ENCODE peak calls at places on chromosomes 13 and 19, in six cellular contexts. O, R, W, J, B and L are unnamed samples. For H3K4me1, the result is how much of the 10 kb centered on the place peaks cover.

GRCh38 chr13:39415403-39415802 is 187.6 kb downstream of the LHFPL6 start:
- DNase-seq in O (peak), R (no peak), W (peak), J (no peak), B (peak), L (peak)

GRCh38 chr19:49409441-49410029 is 13.7 kb downstream of the PTH2 start:
- DNase-seq in O (no peak), R (no peak), W (peak), J (no peak), B (no peak), L (no peak)

GRCh38 chr19:33900817-33901216 is 104.1 kb downstream of the KCTD15 start:
- DNase-seq in O (no peak), R (no peak), W (no peak), J (no peak), B (no peak), L (no peak)

GRCh38 chr13:20714563-20715339 is 11.3 kb downstream of the IL17D start:
- DNase-seq in O (no peak), R (no peak), W (no peak), J (peak), B (no peak), L (peak)

GRCh38 chr19:920051-920857 is 3.1 kb downstream of the KISS1R start:
- DNase-seq in O (peak), R (no peak), W (no peak), J (no peak), B (no peak), L (no peak)

GRCh38 chr19:45250832-45251451 is at the start of gene MARK4:
- DNase-seq in O (peak), R (peak), W (peak), J (peak), B (peak), L (peak)

GRCh38 chr19:2235396-2236284 is 489 bp downstream of the PLEKHJ1 start:
- DNase-seq in O (no peak), R (peak), W (peak), J (peak), B (no peak), L (no peak)

GRCh38 chr13:97113231-97114001 is 108.7 kb upstream of the MBNL2 start:
- DNase-seq in O (peak), R (no peak), W (no peak), J (no peak), B (no peak), L (no peak)

GRCh38 chr19:22882797-22883196 is 50.7 kb downstream of the ZNF723 start:
- DNase-seq in O (no peak), R (no peak), W (peak), J (no peak), B (peak), L (no peak)

GRCh38 chr13:78147905-78148304 is 229.3 kb upstream of the EDNRB start:
- DNase-seq in O (no peak), R (no peak), W (no peak), J (no peak), B (no peak), L (no peak)

GRCh38 chr19:32866564-32867265 is 2.9 kb downstream of the SLC7A9 start:
- DNase-seq in O (no peak), R (no peak), W (no peak), J (no peak), B (no peak), L (peak)

GRCh38 chr13:99604636-99605035 is 103.4 kb downstream of the TM9SF2 start:
- DNase-seq in O (no peak), R (no peak), W (no peak), J (no peak), B (no peak), L (no peak)

GRCh38 chr19:1063030-1063908 is 3.7 kb upstream of the ARHGAP45 start:
- DNase-seq in O (peak), R (no peak), W (peak), J (no peak), B (peak), L (no peak)

GRCh38 chr13:51769455-51770127 is 34.4 kb downstream of the DHRS12 start:
- DNase-seq in O (peak), R (no peak), W (no peak), J (peak), B (no peak), L (peak)

GRCh38 chr13:40622761-40623160 is 43.7 kb downstream of the FOXO1 start:
- DNase-seq in O (no peak), R (no peak), W (no peak), J (no peak), B (no peak), L (no peak)

GRCh38 chr13:49022472-49023144 is 46.9 kb downstream of the FNDC3A start:
- DNase-seq in O (no peak), R (no peak), W (no peak), J (no peak), B (no peak), L (no peak)

GRCh38 chr19:55197531-55197930 is 11.8 kb downstream of the PTPRH start:
- DNase-seq in O (no peak), R (no peak), W (peak), J (no peak), B (no peak), L (no peak)

GRCh38 chr19:16290692-16291091 is 33.9 kb upstream of the KLF2 start:
- DNase-seq in O (no peak), R (no peak), W (no peak), J (no peak), B (no peak), L (no peak)

GRCh38 chr19:16285769-16286564 is 38.7 kb upstream of the KLF2 start:
- DNase-seq in O (no peak), R (no peak), W (no peak), J (no peak), B (no peak), L (peak)

GRCh38 chr19:16288544-16288943 is 36.1 kb upstream of the KLF2 start:
- DNase-seq in O (no peak), R (no peak), W (no peak), J (no peak), B (no peak), L (no peak)

GRCh38 chr19:16293133-16294085 is 31.2 kb upstream of the KLF2 start:
- DNase-seq in O (no peak), R (peak), W (no peak), J (peak), B (no peak), L (peak)

DNA sequence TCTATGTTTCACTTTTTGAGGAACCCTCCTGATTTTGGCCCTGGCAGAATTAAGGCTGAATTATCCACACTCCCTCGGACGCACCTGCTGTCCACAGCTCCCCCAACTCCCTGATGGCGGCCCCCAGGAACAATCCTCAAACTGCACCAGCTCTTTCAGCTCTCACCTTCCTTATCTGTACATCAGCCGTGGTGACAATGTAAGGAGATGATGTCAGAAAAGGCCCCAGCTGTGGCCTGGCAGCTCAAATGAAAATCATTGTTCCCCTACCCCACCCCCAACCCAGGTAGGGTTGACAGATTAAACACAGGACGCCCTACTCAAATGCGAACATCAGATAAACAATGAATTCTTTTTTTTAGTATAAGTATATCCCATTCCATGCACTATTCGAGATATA is 35.0 kb upstream of the KLF2 start:
- DNase-seq in O (no peak), R (no peak), W (no peak), J (no peak), B (no peak), L (no peak)
- H3K4me1 ChIP-seq in O (under half), R (under half), W (under half), J (under half), B (under half), L (under half)

DNA sequence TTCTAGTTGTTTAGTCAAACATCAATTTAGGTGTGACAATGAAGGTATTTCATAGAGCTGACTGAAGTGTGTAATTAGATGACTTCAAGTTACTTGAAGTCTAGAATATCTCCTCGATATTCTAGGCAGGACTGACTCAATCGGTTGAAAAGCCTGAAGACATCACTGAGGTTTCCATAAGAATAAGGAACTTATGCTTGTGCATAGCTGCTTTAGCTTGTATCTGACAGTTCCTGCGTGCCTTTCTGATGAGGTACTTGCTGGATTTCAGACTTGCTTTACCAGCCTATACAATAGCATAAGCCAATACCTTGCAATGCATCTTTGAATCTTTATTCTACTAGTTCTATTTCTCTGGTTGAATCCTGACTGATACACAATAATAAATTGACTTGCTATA is 1534.7 kb downstream of the SLITRK5 start:
- DNase-seq in O (no peak), R (no peak), W (no peak), J (no peak), B (no peak), L (no peak)
- H3K27ac ChIP-seq in O (no peak), R (no peak), W (no peak), J (no peak), B (no peak), L (no peak)

GRCh38 chr19:18432275-18433038 is 5.5 kb downstream of the ISYNA1 start:
- DNase-seq in O (peak), R (no peak), W (no peak), J (no peak), B (no peak), L (peak)

GRCh38 chr19:18434411-18435184 is 3.3 kb downstream of the ISYNA1 start:
- DNase-seq in O (peak), R (no peak), W (no peak), J (no peak), B (no peak), L (no peak)

GRCh38 chr19:18433735-18434398 is 4.1 kb downstream of the ISYNA1 start:
- DNase-seq in O (peak), R (no peak), W (no peak), J (no peak), B (no peak), L (no peak)

GRCh38 chr19:18431351-18432197 is 6.4 kb downstream of the ISYNA1 start:
- DNase-seq in O (no peak), R (no peak), W (no peak), J (no peak), B (no peak), L (no peak)

DNA sequence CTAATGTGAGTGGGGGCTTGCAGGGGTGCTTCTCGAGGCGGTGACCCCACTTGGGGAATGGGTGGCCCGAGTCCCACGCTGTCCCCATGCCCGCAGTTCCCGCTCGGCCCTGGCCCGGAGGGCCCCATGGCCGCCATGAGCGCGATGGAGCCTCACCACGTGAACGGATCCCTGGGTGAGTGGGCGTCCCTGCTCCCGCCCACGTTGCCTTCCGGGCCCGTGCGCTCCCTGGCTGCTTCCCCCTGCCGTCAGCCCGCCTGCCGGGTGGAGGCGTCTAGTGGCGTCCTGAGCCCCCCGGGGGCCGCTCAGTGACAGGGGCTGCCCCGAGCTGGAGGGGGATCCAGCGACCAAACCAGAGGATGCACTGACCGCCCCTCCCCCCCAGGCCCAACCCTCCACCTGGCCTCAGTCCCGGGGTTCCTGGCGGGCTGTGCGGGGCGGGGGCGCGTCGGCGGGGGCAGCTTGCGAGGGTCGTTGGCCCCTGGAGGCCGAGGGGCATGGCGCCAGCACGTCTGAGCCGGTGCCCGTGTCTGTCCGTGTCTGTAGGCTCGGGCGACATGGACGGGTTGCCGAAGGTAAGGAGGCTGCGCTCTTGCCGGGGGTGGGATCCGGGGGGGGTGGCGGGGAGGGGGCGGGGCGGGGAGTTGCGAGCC is 4.8 kb downstream of the ISYNA1 start:
- DNase-seq in O (peak), R (no peak), W (peak), J (no peak), B (no peak), L (no peak)
- H3K4me3 ChIP-seq in O (peak), R (peak), W (no peak), J (peak), B (no peak), L (peak)

GRCh38 chr13:45331123-45331619 is 9.8 kb downstream of the TPT1 start:
- DNase-seq in O (no peak), R (no peak), W (no peak), J (no peak), B (no peak), L (no peak)

GRCh38 chr13:45325806-45326205 is 15.2 kb downstream of the TPT1 start:
- DNase-seq in O (no peak), R (no peak), W (no peak), J (peak), B (no peak), L (peak)

GRCh38 chr13:45328661-45329105 is 12.3 kb downstream of the TPT1 start:
- DNase-seq in O (no peak), R (no peak), W (no peak), J (no peak), B (no peak), L (no peak)

GRCh38 chr13:45331981-45332830 is 8.8 kb downstream of the TPT1 start:
- DNase-seq in O (no peak), R (no peak), W (no peak), J (no peak), B (peak), L (no peak)

DNA sequence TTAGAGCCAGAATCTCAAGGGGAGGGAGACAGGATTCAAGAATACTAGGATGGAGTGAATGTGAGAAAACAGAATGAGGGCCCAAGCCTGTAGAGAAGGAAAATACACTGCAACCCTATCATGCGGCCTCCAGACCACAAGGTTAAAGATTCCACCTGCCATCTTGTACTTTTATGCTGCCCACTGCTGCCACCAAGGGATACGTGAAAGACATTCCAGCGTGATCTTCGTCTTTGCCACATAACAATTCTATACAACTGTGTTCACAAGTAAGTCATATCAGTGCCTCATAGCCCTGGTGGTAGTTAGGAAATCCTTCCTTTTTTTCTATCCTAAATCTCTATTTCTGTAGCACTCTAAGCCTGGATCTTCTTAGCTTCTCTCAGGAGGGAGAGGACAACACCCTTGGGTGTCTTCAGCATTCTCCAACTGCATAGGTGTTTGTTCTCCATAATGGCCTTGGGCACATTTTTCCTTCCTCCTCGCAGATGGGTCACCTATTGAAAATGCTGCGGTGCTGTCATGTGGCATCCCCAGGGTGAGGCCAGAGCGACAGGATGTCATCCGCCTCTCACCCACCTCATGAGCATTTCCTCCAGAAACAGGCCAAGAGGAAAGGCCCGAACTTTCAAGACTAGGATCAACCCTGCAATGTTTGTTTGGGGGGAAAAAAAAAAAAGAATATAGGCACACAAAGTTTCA is 13.6 kb downstream of the TPT1 start:
- DNase-seq in O (no peak), R (no peak), W (peak), J (no peak), B (no peak), L (no peak)
- H3K4me1 ChIP-seq in O (under half), R (under half), W (under half), J (half or more), B (under half), L (under half)